ENCODE peak calls at places on chromosomes 6 and 20, in four cellular contexts. One of them, this sample, is unnamed.

GRCh38 chr6:21634582-21634981 is 41.0 kb downstream of the SOX4 start:
- DNase-seq in IMR-90: peak
- DNase-seq in NCI-H2029 treated with DMSO at 0.1 percent for 48 hours: no peak
- DNase-seq in ACHN: peak
- DNase-seq in this sample: peak

GRCh38 chr6:64330694-64331309 is 695.2 kb downstream of the PHF3 start:
- DNase-seq in IMR-90: peak
- DNase-seq in NCI-H2029 treated with DMSO at 0.1 percent for 48 hours: no peak
- DNase-seq in ACHN: peak
- DNase-seq in this sample: peak

GRCh38 chr6:129748901-129749748 is 39.1 kb upstream of the ARHGAP18 start:
- DNase-seq in IMR-90: peak
- DNase-seq in NCI-H2029 treated with DMSO at 0.1 percent for 48 hours: no peak
- DNase-seq in ACHN: no peak
- DNase-seq in this sample: peak

GRCh38 chr6:158660331-158660730 is 10.5 kb downstream of the SYTL3 start:
- DNase-seq in IMR-90: no peak
- DNase-seq in NCI-H2029 treated with DMSO at 0.1 percent for 48 hours: peak
- DNase-seq in ACHN: peak
- DNase-seq in this sample: no peak

GRCh38 chr6:365835-366234 is 25.7 kb upstream of the IRF4 start:
- DNase-seq in IMR-90: no peak
- DNase-seq in NCI-H2029 treated with DMSO at 0.1 percent for 48 hours: no peak
- DNase-seq in ACHN: no peak
- DNase-seq in this sample: no peak

GRCh38 chr6:32558426-32559057 is 28.5 kb upstream of the HLA-DRB5 start:
- DNase-seq in IMR-90: no peak
- DNase-seq in NCI-H2029 treated with DMSO at 0.1 percent for 48 hours: no peak
- DNase-seq in ACHN: no peak
- DNase-seq in this sample: no peak

GRCh38 chr6:149334682-149335160 is 17.2 kb downstream of the TAB2 start:
- DNase-seq in IMR-90: peak
- DNase-seq in NCI-H2029 treated with DMSO at 0.1 percent for 48 hours: no peak
- DNase-seq in ACHN: peak
- DNase-seq in this sample: peak

GRCh38 chr6:16625319-16626240 is 135.7 kb downstream of the ATXN1 start:
- DNase-seq in IMR-90: peak
- DNase-seq in NCI-H2029 treated with DMSO at 0.1 percent for 48 hours: no peak
- DNase-seq in ACHN: no peak
- DNase-seq in this sample: peak

GRCh38 chr6:109579361-109579760 is 96.3 kb upstream of the ZBTB24 start:
- DNase-seq in IMR-90: no peak
- DNase-seq in NCI-H2029 treated with DMSO at 0.1 percent for 48 hours: no peak
- DNase-seq in ACHN: no peak
- DNase-seq in this sample: peak

GRCh38 chr20:33162753-33163152 is 5.2 kb upstream of the BPIFA2 start:
- DNase-seq in IMR-90: no peak
- DNase-seq in NCI-H2029 treated with DMSO at 0.1 percent for 48 hours: no peak
- DNase-seq in ACHN: no peak
- DNase-seq in this sample: no peak

GRCh38 chr6:29376003-29376402 is 912 bp upstream of the OR12D3 start:
- DNase-seq in IMR-90: no peak
- DNase-seq in NCI-H2029 treated with DMSO at 0.1 percent for 48 hours: no peak
- DNase-seq in ACHN: peak
- DNase-seq in this sample: no peak

GRCh38 chr6:51384736-51385135 is 566.1 kb downstream of the TFAP2B start:
- DNase-seq in IMR-90: no peak
- DNase-seq in NCI-H2029 treated with DMSO at 0.1 percent for 48 hours: no peak
- DNase-seq in ACHN: no peak
- DNase-seq in this sample: no peak

GRCh38 chr20:62378215-62378614 is 8.7 kb upstream of the RPS21 start:
- DNase-seq in IMR-90: no peak
- DNase-seq in NCI-H2029 treated with DMSO at 0.1 percent for 48 hours: no peak
- DNase-seq in ACHN: no peak
- DNase-seq in this sample: no peak

GRCh38 chr6:157374889-157375443 is 6.0 kb upstream of the ZDHHC14 start:
- DNase-seq in IMR-90: no peak
- DNase-seq in NCI-H2029 treated with DMSO at 0.1 percent for 48 hours: no peak
- DNase-seq in ACHN: no peak
- DNase-seq in this sample: no peak

GRCh38 chr6:36216559-36216958 is 20.0 kb downstream of the BRPF3 start:
- DNase-seq in IMR-90: peak
- DNase-seq in NCI-H2029 treated with DMSO at 0.1 percent for 48 hours: no peak
- DNase-seq in ACHN: no peak
- DNase-seq in this sample: peak

GRCh38 chr20:35443003-35443402 is 5.0 kb upstream of the GDF5 start:
- DNase-seq in IMR-90: peak
- DNase-seq in NCI-H2029 treated with DMSO at 0.1 percent for 48 hours: no peak
- DNase-seq in ACHN: no peak
- DNase-seq in this sample: peak

GRCh38 chr20:9926007-9926406 is 87.1 kb upstream of the PAK5 start:
- DNase-seq in IMR-90: no peak
- DNase-seq in NCI-H2029 treated with DMSO at 0.1 percent for 48 hours: no peak
- DNase-seq in ACHN: no peak
- DNase-seq in this sample: no peak

GRCh38 chr6:42264852-42265390 is 47.3 kb upstream of the MRPS10 start:
- DNase-seq in IMR-90: no peak
- DNase-seq in NCI-H2029 treated with DMSO at 0.1 percent for 48 hours: no peak
- DNase-seq in ACHN: no peak
- DNase-seq in this sample: no peak

GRCh38 chr20:63107449-63108200 is 100.9 kb upstream of the BHLHE23 start:
- DNase-seq in IMR-90: no peak
- DNase-seq in NCI-H2029 treated with DMSO at 0.1 percent for 48 hours: no peak
- DNase-seq in ACHN: no peak
- DNase-seq in this sample: no peak

GRCh38 chr6:97055743-97056142 is 131.2 kb downstream of the KLHL32 start:
- DNase-seq in IMR-90: no peak
- DNase-seq in NCI-H2029 treated with DMSO at 0.1 percent for 48 hours: no peak
- DNase-seq in ACHN: no peak
- DNase-seq in this sample: no peak

GRCh38 chr6:108862479-108863191 is 14.4 kb downstream of the ARMC2 start:
- DNase-seq in IMR-90: no peak
- DNase-seq in NCI-H2029 treated with DMSO at 0.1 percent for 48 hours: no peak
- DNase-seq in ACHN: no peak
- DNase-seq in this sample: no peak

GRCh38 chr6:6414946-6415345 is 94.5 kb upstream of the F13A1 start:
- DNase-seq in IMR-90: no peak
- DNase-seq in NCI-H2029 treated with DMSO at 0.1 percent for 48 hours: no peak
- DNase-seq in ACHN: no peak
- DNase-seq in this sample: no peak

GRCh38 chr6:75183099-75183541 is 22.7 kb downstream of the COL12A1 start:
- DNase-seq in IMR-90: peak
- DNase-seq in NCI-H2029 treated with DMSO at 0.1 percent for 48 hours: no peak
- DNase-seq in ACHN: no peak
- DNase-seq in this sample: peak

GRCh38 chr6:157045831-157046454 is 268.8 kb downstream of the ARID1B start:
- DNase-seq in IMR-90: peak
- DNase-seq in NCI-H2029 treated with DMSO at 0.1 percent for 48 hours: peak
- DNase-seq in ACHN: peak
- DNase-seq in this sample: peak

GRCh38 chr6:139372326-139373153 is 1.9 kb downstream of the CITED2 start:
- DNase-seq in IMR-90: peak
- DNase-seq in NCI-H2029 treated with DMSO at 0.1 percent for 48 hours: no peak
- DNase-seq in ACHN: no peak
- DNase-seq in this sample: peak

GRCh38 chr20:64142546-64142945 is 21.7 kb upstream of the MYT1 start:
- DNase-seq in IMR-90: no peak
- DNase-seq in NCI-H2029 treated with DMSO at 0.1 percent for 48 hours: peak
- DNase-seq in ACHN: no peak
- DNase-seq in this sample: no peak

GRCh38 chr20:16518068-16518783 is 55.0 kb downstream of the KIF16B start:
- DNase-seq in IMR-90: peak
- DNase-seq in NCI-H2029 treated with DMSO at 0.1 percent for 48 hours: peak
- DNase-seq in ACHN: peak
- DNase-seq in this sample: peak

GRCh38 chr6:76612818-76613452 is 540.5 kb upstream of the IMPG1 start:
- DNase-seq in IMR-90: no peak
- DNase-seq in NCI-H2029 treated with DMSO at 0.1 percent for 48 hours: no peak
- DNase-seq in ACHN: no peak
- DNase-seq in this sample: no peak

GRCh38 chr6:102474041-102474807 is 1080.7 kb downstream of the GRIK2 start:
- DNase-seq in IMR-90: no peak
- DNase-seq in NCI-H2029 treated with DMSO at 0.1 percent for 48 hours: no peak
- DNase-seq in ACHN: no peak
- DNase-seq in this sample: no peak